ENCODE peak calls at places on chromosomes 11 and 22, in four cellular contexts. D, A, W and Y are unnamed samples. For H3K9me3, the result is how much of the 10 kb centered on the place peaks cover.

GRCh38 chr22:26751217-26751616 is 93.8 kb downstream of the MIAT start:
- DNase-seq in D (no peak), A (no peak), W (no peak), Y (no peak)

GRCh38 chr11:8156877-8157276 is 11.9 kb downstream of the RIC3 start:
- DNase-seq in D (no peak), A (no peak), W (no peak), Y (no peak)

GRCh38 chr11:90704510-90704909 is 481.7 kb upstream of the CHORDC1 start:
- DNase-seq in D (no peak), A (no peak), W (no peak), Y (no peak)

GRCh38 chr11:67999704-68000103 is 4.2 kb downstream of the UNC93B1 start:
- DNase-seq in D (no peak), A (no peak), W (no peak), Y (no peak)

GRCh38 chr11:12290477-12290922 is 86.9 kb upstream of the PARVA start:
- DNase-seq in D (no peak), A (no peak), W (no peak), Y (no peak)

GRCh38 chr11:69685348-69685747 is 10.2 kb upstream of the LTO1 start:
- DNase-seq in D (no peak), A (no peak), W (no peak), Y (no peak)

GRCh38 chr11:130051077-130051476 is 18.6 kb upstream of the APLP2 start:
- DNase-seq in D (no peak), A (no peak), W (no peak), Y (no peak)

GRCh38 chr11:30585067-30585891 is 874 bp downstream of the MPPED2 start:
- DNase-seq in D (peak), A (no peak), W (no peak), Y (peak)

GRCh38 chr11:8356216-8356615 is 92.5 kb upstream of the LMO1 start:
- DNase-seq in D (peak), A (no peak), W (no peak), Y (no peak)

GRCh38 chr11:70210051-70210501 is 7.0 kb downstream of the FADD start:
- DNase-seq in D (peak), A (peak), W (no peak), Y (no peak)

GRCh38 chr11:116823031-116823843 is at the start of gene APOA4:
- DNase-seq in D (no peak), A (no peak), W (no peak), Y (no peak)

GRCh38 chr22:43314611-43315010 is 28.6 kb downstream of the SCUBE1 start:
- DNase-seq in D (no peak), A (no peak), W (no peak), Y (no peak)

GRCh38 chr11:128857341-128857740 is 9.8 kb downstream of the KCNJ1 start:
- DNase-seq in D (no peak), A (no peak), W (no peak), Y (no peak)

GRCh38 chr11:113663567-113663966 is 42.5 kb downstream of the TMPRSS5 start:
- DNase-seq in D (no peak), A (peak), W (no peak), Y (no peak)

GRCh38 chr11:112995423-112996084 is 34.3 kb downstream of the NCAM1 start:
- DNase-seq in D (no peak), A (no peak), W (no peak), Y (no peak)

GRCh38 chr22:43624144-43624998 is 187.7 kb downstream of the EFCAB6 start:
- DNase-seq in D (no peak), A (peak), W (no peak), Y (no peak)

GRCh38 chr22:50084085-50084484 is 1.1 kb downstream of the MLC1 start:
- DNase-seq in D (peak), A (no peak), W (no peak), Y (no peak)

GRCh38 chr11:61353109-61354067 is 8.3 kb downstream of the CYB561A3 start:
- DNase-seq in D (peak), A (no peak), W (no peak), Y (no peak)

GRCh38 chr22:40261783-40262182 is 84.1 kb downstream of the TNRC6B start:
- DNase-seq in D (no peak), A (no peak), W (no peak), Y (no peak)

GRCh38 chr11:128585498-128586238 is 1.7 kb downstream of the ETS1 start:
- DNase-seq in D (no peak), A (no peak), W (no peak), Y (no peak)

GRCh38 chr22:25970348-25970995 is 198.8 kb upstream of the SEZ6L start:
- DNase-seq in D (no peak), A (no peak), W (no peak), Y (peak)

GRCh38 chr11:71574418-71574817 is 8.3 kb downstream of the KRTAP5-11 start:
- DNase-seq in D (no peak), A (no peak), W (no peak), Y (no peak)

GRCh38 chr11:110242188-110242587 is 54.2 kb downstream of the RDX start:
- DNase-seq in D (no peak), A (no peak), W (no peak), Y (no peak)

GRCh38 chr11:106763516-106763915 is 254.8 kb downstream of the GUCY1A2 start:
- DNase-seq in D (no peak), A (no peak), W (no peak), Y (no peak)

GRCh38 chr22:43901976-43902643 is 10.3 kb upstream of the PNPLA5 start:
- DNase-seq in D (no peak), A (no peak), W (no peak), Y (no peak)

GRCh38 chr11:48210052-48210451 is 6.6 kb upstream of the OR4B1 start:
- DNase-seq in D (no peak), A (peak), W (no peak), Y (no peak)

GRCh38 chr22:20491346-20491745 is 4.2 kb downstream of the KLHL22 start:
- DNase-seq in D (no peak), A (no peak), W (no peak), Y (no peak)

GRCh38 chr11:65392186-65392829 is 5.9 kb downstream of the FRMD8 start:
- DNase-seq in D (no peak), A (no peak), W (no peak), Y (no peak)

GRCh38 chr11:65389294-65389980 is 3.0 kb downstream of the FRMD8 start:
- DNase-seq in D (peak), A (no peak), W (no peak), Y (no peak)

GRCh38 chr11:65388731-65389130 is 2.3 kb downstream of the FRMD8 start:
- DNase-seq in D (no peak), A (no peak), W (no peak), Y (no peak)

GRCh38 chr11:65391007-65391406 is 4.6 kb downstream of the FRMD8 start:
- DNase-seq in D (no peak), A (no peak), W (no peak), Y (peak)

DNA sequence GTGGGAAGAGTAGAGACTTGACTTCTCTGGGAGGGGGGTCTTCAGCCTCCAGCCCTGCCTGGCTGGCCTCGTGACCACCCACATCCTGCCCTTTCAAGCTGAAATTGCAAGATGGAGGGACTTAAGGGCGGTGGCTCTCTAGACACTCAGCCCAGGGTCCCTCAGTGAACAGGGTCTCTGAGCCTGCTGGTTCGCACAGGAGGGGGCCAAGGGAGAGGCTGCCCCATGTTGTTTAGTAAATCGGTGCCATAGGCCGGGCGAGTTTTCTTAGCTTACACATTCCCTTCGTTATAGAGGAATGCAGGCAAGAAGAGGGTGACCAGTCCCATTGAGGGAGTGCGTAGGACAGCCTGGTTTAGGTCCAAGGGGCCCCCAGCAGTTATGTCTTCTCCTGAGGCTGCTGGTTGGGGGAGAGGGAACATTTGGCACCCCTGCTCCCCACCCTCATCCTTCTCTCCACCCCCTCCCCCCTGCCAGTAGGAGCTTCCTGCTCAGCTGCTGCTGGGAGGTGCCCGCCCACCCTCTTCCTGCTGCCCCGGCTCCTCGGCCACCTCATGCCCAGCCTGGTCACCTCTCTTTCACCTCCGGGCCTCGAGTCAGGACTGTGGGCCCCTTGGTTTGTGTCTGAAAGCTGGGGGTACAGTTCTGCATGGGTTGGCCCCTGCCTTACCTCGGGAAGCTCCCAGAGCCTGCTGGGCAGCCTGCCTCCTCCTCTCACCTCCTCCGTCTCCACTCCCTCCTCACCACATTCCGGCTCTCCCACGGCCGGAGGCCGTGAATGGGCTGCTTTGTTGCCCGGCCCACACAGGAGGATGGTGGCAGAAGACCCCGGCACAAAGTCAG is 3.9 kb downstream of the FRMD8 start:
- DNase-seq in D (no peak), A (no peak), W (no peak), Y (no peak)
- H3K27ac ChIP-seq in D (peak), A (no peak), W (peak), Y (peak)

GRCh38 chr11:73343076-73343833 is 32.9 kb upstream of the RELT start:
- DNase-seq in D (no peak), A (peak), W (no peak), Y (no peak)

GRCh38 chr11:73340164-73340563 is 32.1 kb downstream of the ARHGEF17 start:
- DNase-seq in D (no peak), A (no peak), W (no peak), Y (no peak)

GRCh38 chr11:73344191-73344607 is 32.0 kb upstream of the RELT start:
- DNase-seq in D (peak), A (no peak), W (peak), Y (peak)

GRCh38 chr11:73345481-73346147 is 30.6 kb upstream of the RELT start:
- DNase-seq in D (no peak), A (no peak), W (no peak), Y (no peak)

GRCh38 chr11:73342633-73343032 is 33.6 kb upstream of the RELT start:
- DNase-seq in D (no peak), A (peak), W (no peak), Y (no peak)
- TF ChIP-seq CTCF in D (no peak), A (no peak), W (no peak), Y (no peak)

GRCh38 chr11:23502821-23503220 is 642.5 kb upstream of the CCDC179 start:
- DNase-seq in D (no peak), A (no peak), W (no peak), Y (no peak)
- H3K9me3 ChIP-seq in D (under half), A (under half), W (under half), Y (under half)

GRCh38 chr11:3042496-3043314 is 14.5 kb downstream of the CARS1 start:
- DNase-seq in D (peak), A (no peak), W (no peak), Y (no peak)
- H3K27ac ChIP-seq in D (no peak), A (no peak), W (peak), Y (peak)

DNA sequence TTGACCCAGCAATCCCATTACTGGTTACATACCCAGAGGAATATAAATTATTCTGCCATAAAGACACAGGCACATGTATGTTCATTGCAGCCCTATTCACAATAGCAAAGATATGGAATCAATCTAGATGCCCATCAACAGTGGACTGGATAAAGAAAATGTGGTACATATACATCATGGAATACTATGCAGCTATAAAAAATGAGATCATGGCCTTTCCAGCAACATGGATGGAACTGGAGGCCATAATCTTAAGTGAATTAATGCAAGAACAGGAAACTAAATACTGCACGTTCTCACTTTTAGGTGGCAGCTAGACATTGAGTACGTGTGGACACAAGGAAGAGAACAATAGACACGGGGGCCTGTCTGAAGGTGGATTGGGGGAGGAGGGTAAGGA is 15.1 kb upstream of the WNT11 start:
- DNase-seq in D (no peak), A (no peak), W (no peak), Y (no peak)
- TF ChIP-seq CTCF in D (no peak), A (no peak), W (no peak), Y (no peak)

DNA sequence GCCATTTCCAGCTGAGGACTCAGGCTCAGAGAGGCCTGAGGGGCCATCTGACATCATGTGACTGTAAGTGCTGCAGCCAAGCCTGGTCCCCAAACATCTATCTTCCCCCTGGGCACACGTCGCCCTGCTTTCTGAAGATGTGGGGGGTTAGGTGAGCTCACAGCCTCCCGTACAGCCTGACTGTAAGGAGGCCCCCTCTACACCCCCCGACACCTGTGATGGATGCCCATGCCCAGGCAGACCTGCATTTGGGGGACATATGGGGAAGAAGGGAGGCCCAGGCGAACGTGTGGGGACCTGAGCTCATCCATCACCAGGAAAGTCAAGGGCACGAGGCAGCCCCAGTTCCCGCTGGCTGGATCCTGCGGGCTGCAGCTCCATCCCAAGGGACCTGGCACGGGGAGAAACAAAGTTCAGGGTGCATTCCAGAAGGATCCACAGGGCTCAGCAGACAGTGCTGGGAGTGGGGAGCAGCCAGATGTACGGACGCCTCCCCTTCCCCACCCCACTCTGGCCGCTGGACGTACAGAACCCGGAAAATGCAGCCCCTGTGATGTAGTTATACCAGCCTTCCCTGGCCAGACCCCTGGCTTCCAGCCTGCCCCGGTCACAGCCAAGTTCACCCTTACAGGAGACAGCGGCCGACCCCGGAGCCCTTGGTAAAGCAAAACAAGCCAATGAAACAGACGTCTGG is 1431.4 kb downstream of the BRD1 start:
- DNase-seq in D (no peak), A (no peak), W (no peak), Y (no peak)
- H3K9me3 ChIP-seq in D (under half), A (under half), W (under half), Y (under half)

GRCh38 chr11:134246100-134246499 is 7.1 kb downstream of the THYN1 start:
- DNase-seq in D (no peak), A (no peak), W (no peak), Y (no peak)

GRCh38 chr11:134245434-134245833 is 7.7 kb downstream of the THYN1 start:
- DNase-seq in D (no peak), A (no peak), W (no peak), Y (no peak)

GRCh38 chr11:134246678-134247077 is 6.5 kb downstream of the THYN1 start:
- DNase-seq in D (no peak), A (no peak), W (no peak), Y (no peak)

GRCh38 chr11:134250675-134251074 is 2.5 kb downstream of the THYN1 start:
- DNase-seq in D (no peak), A (no peak), W (no peak), Y (no peak)

GRCh38 chr11:134248910-134249480 is 4.2 kb downstream of the THYN1 start:
- DNase-seq in D (no peak), A (no peak), W (no peak), Y (no peak)
- H3K27ac ChIP-seq in D (no peak), A (no peak), W (no peak), Y (no peak)